ENCODE peak calls at places on chromosomes 16 and 17, in five cellular contexts. I is HCT116, G is SK-N-SH, F is HepG2, R is H1. Y is an unnamed sample.

GRCh38 chr17:3256575-3256974 is 41.6 kb downstream of the OR3A1 start:
- DNase-seq in I (no peak), G (no peak), F (no peak), R (no peak), Y (no peak)

GRCh38 chr16:79097781-79098180 is 502.8 kb downstream of the MAF start:
- DNase-seq in I (no peak), G (no peak), F (no peak), R (no peak), Y (no peak)

GRCh38 chr17:47188266-47188665 is 829 bp downstream of the CDC27 start:
- DNase-seq in I (no peak), G (peak), F (no peak), R (no peak), Y (no peak)

GRCh38 chr17:70355185-70355584 is 185.9 kb downstream of the KCNJ2 start:
- DNase-seq in I (no peak), G (no peak), F (no peak), R (no peak), Y (no peak)

GRCh38 chr17:30597776-30598288 is 120.6 kb downstream of the GOSR1 start:
- DNase-seq in I (no peak), G (no peak), F (peak), R (no peak), Y (no peak)

GRCh38 chr17:50828508-50829170 is 6.7 kb upstream of the WFIKKN2 start:
- DNase-seq in I (no peak), G (no peak), F (no peak), R (no peak), Y (no peak)

GRCh38 chr16:18842565-18842964 is 41.2 kb upstream of the ARL6IP1 start:
- DNase-seq in I (no peak), G (no peak), F (no peak), R (no peak), Y (no peak)

GRCh38 chr17:32157225-32157624 is 14.9 kb downstream of the RHOT1 start:
- DNase-seq in I (no peak), G (no peak), F (no peak), R (no peak), Y (no peak)

GRCh38 chr17:37762669-37763068 is 17.8 kb upstream of the HNF1B start:
- DNase-seq in I (no peak), G (no peak), F (no peak), R (no peak), Y (no peak)

GRCh38 chr17:14091367-14091766 is 22.1 kb downstream of the COX10 start:
- DNase-seq in I (no peak), G (no peak), F (no peak), R (no peak), Y (no peak)

GRCh38 chr17:40124279-40125141 is 2.7 kb downstream of the MSL1 start:
- DNase-seq in I (no peak), G (no peak), F (no peak), R (no peak), Y (no peak)

GRCh38 chr16:3149630-3150345 is 15.0 kb downstream of the ZNF213 start:
- DNase-seq in I (no peak), G (peak), F (no peak), R (no peak), Y (no peak)

GRCh38 chr17:69761767-69762321 is 313.2 kb upstream of the KCNJ16 start:
- DNase-seq in I (no peak), G (no peak), F (peak), R (no peak), Y (peak)

GRCh38 chr17:75524971-75525805 is at the start of gene LLGL2:
- DNase-seq in I (peak), G (peak), F (peak), R (no peak), Y (no peak)

GRCh38 chr17:5832886-5833285 is 237.3 kb upstream of the WSCD1 start:
- DNase-seq in I (peak), G (no peak), F (peak), R (no peak), Y (peak)

GRCh38 chr17:78541488-78542237 is 35.5 kb downstream of the DNAH17 start:
- DNase-seq in I (peak), G (no peak), F (no peak), R (no peak), Y (no peak)

GRCh38 chr16:73082608-73083007 is 34.7 kb upstream of the ZFHX3 start:
- DNase-seq in I (no peak), G (no peak), F (peak), R (no peak), Y (peak)

GRCh38 chr17:76261421-76262215 is 3.5 kb upstream of the UBALD2 start:
- DNase-seq in I (no peak), G (no peak), F (no peak), R (no peak), Y (no peak)

GRCh38 chr16:24318670-24319069 is 62.5 kb downstream of the CACNG3 start:
- DNase-seq in I (no peak), G (no peak), F (no peak), R (peak), Y (no peak)

GRCh38 chr17:2796164-2797140 is at the start of gene RAP1GAP2:
- DNase-seq in I (no peak), G (no peak), F (no peak), R (no peak), Y (no peak)

GRCh38 chr16:57643166-57643813 is 14.9 kb downstream of the ADGRG1 start:
- DNase-seq in I (no peak), G (no peak), F (no peak), R (no peak), Y (no peak)

GRCh38 chr16:69241911-69242310 is 54.9 kb downstream of the SNTB2 start:
- DNase-seq in I (no peak), G (no peak), F (no peak), R (no peak), Y (no peak)

GRCh38 chr16:25109643-25110042 is 1.9 kb upstream of the LCMT1 start:
- DNase-seq in I (peak), G (no peak), F (peak), R (no peak), Y (peak)

GRCh38 chr16:89199241-89200123 is 855 bp downstream of the SLC22A31 start:
- DNase-seq in I (no peak), G (no peak), F (no peak), R (no peak), Y (no peak)

GRCh38 chr16:49530396-49530795 is 156.8 kb downstream of the C16orf78 start:
- DNase-seq in I (no peak), G (no peak), F (no peak), R (no peak), Y (no peak)

GRCh38 chr17:2084129-2084765 is 29.3 kb downstream of the HIC1 start:
- DNase-seq in I (no peak), G (peak), F (no peak), R (no peak), Y (no peak)

GRCh38 chr17:72998343-72998742 is 94.1 kb downstream of the SLC39A11 start:
- DNase-seq in I (no peak), G (no peak), F (no peak), R (no peak), Y (no peak)

GRCh38 chr17:58513913-58514794 is at the start of gene MTMR4:
- DNase-seq in I (peak), G (peak), F (peak), R (peak), Y (no peak)

GRCh38 chr17:29136998-29137730 is 43.0 kb downstream of the MYO18A start:
- DNase-seq in I (no peak), G (no peak), F (no peak), R (no peak), Y (no peak)

GRCh38 chr16:88941933-88942909 is 34.8 kb downstream of the CBFA2T3 start:
- DNase-seq in I (peak), G (peak), F (no peak), R (no peak), Y (no peak)

GRCh38 chr17:83132251-83133081 is 53.1 kb downstream of the METRNL start:
- DNase-seq in I (no peak), G (no peak), F (no peak), R (no peak), Y (no peak)

GRCh38 chr17:43753488-43754129 is 5.0 kb downstream of the SOST start:
- DNase-seq in I (no peak), G (no peak), F (no peak), R (no peak), Y (no peak)

GRCh38 chr17:51147641-51148040 is 5.7 kb upstream of the NME1 start:
- DNase-seq in I (no peak), G (no peak), F (no peak), R (no peak), Y (no peak)

DNA sequence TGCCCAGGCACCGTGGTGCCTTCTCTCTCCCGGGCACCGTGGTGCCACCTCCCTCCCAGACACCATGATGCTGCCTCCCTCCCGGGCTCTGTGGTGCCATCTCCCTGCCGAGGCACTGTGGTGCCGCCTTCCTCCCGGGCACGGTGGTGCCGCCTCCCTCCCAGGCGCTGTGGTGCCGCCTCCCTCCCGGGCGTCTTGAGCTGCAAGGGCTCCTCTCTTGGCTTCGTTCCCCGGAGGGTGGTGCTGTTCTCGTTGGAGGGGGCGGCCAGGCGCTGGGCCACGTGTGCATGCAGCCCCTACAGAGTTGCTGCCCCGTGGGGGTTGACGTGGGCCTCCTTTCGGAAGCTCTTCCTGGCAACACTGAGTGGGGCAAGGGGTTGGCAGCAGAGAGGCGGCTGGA is 8.2 kb downstream of the CENPX start:
- DNase-seq in I (no peak), G (peak), F (no peak), R (no peak), Y (no peak)
- TF ChIP-seq SIN3A in I (no peak), G (no peak), F (no peak), R (no peak), Y (no peak)

GRCh38 chr16:31916056-31916488 is 42.5 kb downstream of the ZNF267 start:
- DNase-seq in I (no peak), G (no peak), F (no peak), R (no peak), Y (no peak)

GRCh38 chr16:31920373-31920772 is 46.8 kb downstream of the ZNF267 start:
- DNase-seq in I (no peak), G (no peak), F (no peak), R (no peak), Y (no peak)
- TF ChIP-seq SIN3A in I (no peak), G (no peak), F (no peak), R (no peak), Y (no peak)

GRCh38 chr16:1613240-1613639 is 1.1 kb downstream of the CRAMP1 start:
- DNase-seq in I (no peak), G (no peak), F (no peak), R (no peak), Y (no peak)

GRCh38 chr16:1615761-1616160 is 3.6 kb downstream of the CRAMP1 start:
- DNase-seq in I (no peak), G (no peak), F (no peak), R (no peak), Y (no peak)

GRCh38 chr16:1614226-1615102 is 2.3 kb downstream of the CRAMP1 start:
- DNase-seq in I (no peak), G (peak), F (no peak), R (no peak), Y (no peak)

GRCh38 chr16:1612320-1613111 is at the start of gene CRAMP1:
- DNase-seq in I (no peak), G (peak), F (no peak), R (no peak), Y (no peak)

GRCh38 chr16:1613728-1614225 is 1.6 kb downstream of the CRAMP1 start:
- DNase-seq in I (no peak), G (no peak), F (no peak), R (no peak), Y (no peak)
- TF ChIP-seq SIN3A in I (no peak), G (no peak), F (no peak), R (no peak), Y (peak)

GRCh38 chr16:14324581-14324980 is 253.5 kb downstream of the MRTFB start:
- DNase-seq in I (no peak), G (no peak), F (no peak), R (no peak), Y (no peak)
- TF ChIP-seq SIN3A in I (no peak), G (no peak), F (no peak), R (no peak), Y (no peak)

DNA sequence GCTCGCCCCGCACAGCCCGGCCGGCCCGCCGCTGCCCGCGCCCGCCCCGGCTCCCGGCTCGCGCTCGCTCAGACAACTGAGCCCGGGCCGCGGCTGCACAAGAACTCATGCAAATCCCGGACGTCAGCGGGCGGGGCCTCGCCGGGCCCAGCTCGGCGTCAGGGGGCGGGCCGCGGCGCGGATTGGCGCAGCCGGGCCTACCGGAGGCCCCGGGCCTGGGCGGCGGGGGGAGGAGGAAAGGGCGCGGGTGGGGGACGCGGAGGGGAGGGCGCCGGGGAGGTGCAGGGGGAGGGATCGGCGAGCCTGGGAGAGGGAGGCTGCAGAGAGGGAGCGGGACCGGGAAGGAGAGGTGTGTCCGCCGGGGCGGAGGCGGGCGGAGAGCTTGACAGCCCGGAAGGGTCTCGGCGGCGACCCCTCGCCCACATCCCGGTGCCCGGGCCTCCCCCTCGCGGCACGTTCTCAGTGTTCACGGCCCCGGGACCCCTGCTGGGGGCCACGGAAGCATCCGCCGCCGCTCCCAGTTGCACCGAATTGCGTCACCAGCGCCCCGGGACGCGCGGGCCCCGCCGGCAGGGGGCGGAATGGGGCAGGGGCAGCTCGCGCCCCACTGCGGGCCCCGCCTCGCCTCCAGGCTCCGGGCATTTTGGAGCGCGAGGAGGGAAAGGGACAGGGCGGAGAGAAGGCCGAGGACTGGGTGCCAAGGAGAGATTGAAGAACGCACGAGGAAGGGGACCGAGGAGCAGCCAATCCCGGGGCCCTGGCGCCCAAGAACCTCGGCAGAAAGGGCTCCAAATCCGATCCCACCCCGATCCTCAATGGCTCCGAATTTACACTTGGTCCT is at the start of gene CBX4:
- DNase-seq in I (peak), G (peak), F (peak), R (no peak), Y (no peak)
- TF ChIP-seq SIN3A in I (no peak), G (peak), F (peak), R (no peak), Y (peak)

GRCh38 chr17:15462962-15463361 is 4.5 kb downstream of the CDRT4 start:
- DNase-seq in I (no peak), G (no peak), F (no peak), R (no peak), Y (no peak)

GRCh38 chr17:15465045-15465701 is 2.2 kb downstream of the CDRT4 start:
- DNase-seq in I (no peak), G (no peak), F (no peak), R (no peak), Y (no peak)

GRCh38 chr17:15464629-15465028 is 2.8 kb downstream of the CDRT4 start:
- DNase-seq in I (no peak), G (no peak), F (no peak), R (no peak), Y (no peak)

GRCh38 chr17:15464211-15464610 is 3.2 kb downstream of the CDRT4 start:
- DNase-seq in I (no peak), G (no peak), F (no peak), R (no peak), Y (no peak)

DNA sequence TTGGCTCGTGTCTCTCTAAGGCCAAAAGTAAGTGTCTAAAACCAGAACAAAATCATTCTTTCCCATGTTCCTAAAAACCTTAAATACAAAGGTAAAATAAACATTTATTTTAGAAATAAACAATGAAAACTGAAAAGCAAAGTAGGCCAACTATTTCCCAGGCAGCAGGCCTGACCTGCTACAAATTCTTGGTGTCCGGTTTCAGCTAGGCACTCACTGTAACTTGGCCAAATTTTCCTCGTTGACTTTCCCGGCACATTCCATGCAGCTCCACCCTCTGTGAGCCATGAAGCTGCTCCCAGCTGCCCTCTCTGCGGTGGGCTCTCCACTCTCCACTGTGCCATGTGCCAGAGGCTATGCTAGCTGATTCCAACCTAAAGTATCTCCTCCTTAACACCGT is 4.1 kb downstream of the CDRT4 start:
- DNase-seq in I (no peak), G (no peak), F (peak), R (no peak), Y (no peak)
- TF ChIP-seq SIN3A in I (no peak), G (no peak), F (no peak), R (no peak), Y (no peak)

GRCh38 chr17:20086416-20087074 is 77.4 kb downstream of the SPECC1 start:
- DNase-seq in I (no peak), G (peak), F (no peak), R (no peak), Y (no peak)

GRCh38 chr17:20085283-20085875 is 76.2 kb downstream of the SPECC1 start:
- DNase-seq in I (no peak), G (no peak), F (no peak), R (no peak), Y (no peak)

GRCh38 chr17:20084621-20085282 is 75.6 kb downstream of the SPECC1 start:
- DNase-seq in I (no peak), G (no peak), F (no peak), R (no peak), Y (no peak)

GRCh38 chr17:20089795-20090547 is 80.8 kb downstream of the SPECC1 start:
- DNase-seq in I (no peak), G (no peak), F (no peak), R (no peak), Y (no peak)

GRCh38 chr17:20087538-20088250 is 78.5 kb downstream of the SPECC1 start:
- DNase-seq in I (no peak), G (no peak), F (no peak), R (no peak), Y (no peak)
- TF ChIP-seq SIN3A in I (no peak), G (no peak), F (no peak), R (no peak), Y (no peak)